ENCODE peak calls at places on chromosomes 4 and X, in nine cellular contexts. One of them, this sample, is unnamed.

GRCh38 chr4:102761478-102761790 is 666 bp upstream of the MANBA start:
- DNase-seq in T-helper 2 cell: no peak
- DNase-seq in HFFc6: no peak
- DNase-seq in activated naive CD4-positive, alpha-beta T cell treated with anti-CD3 and anti-CD28 coated beads, Interleukin-2, amount 10 ng/mL, durations not matched to agents 7 days and 5 days: no peak
- DNase-seq in AG09319: no peak
- DNase-seq in RCC 7860: no peak
- DNase-seq in Calu3: no peak
- DNase-seq in psoas muscle: no peak
- DNase-seq in pons: peak; percentile 42
- DNase-seq in this sample: no peak

GRCh38 chrX:71174795-71175194 is 30.2 kb downstream of the NLGN3 start:
- DNase-seq in T-helper 2 cell: no peak
- DNase-seq in HFFc6: no peak
- DNase-seq in activated naive CD4-positive, alpha-beta T cell treated with anti-CD3 and anti-CD28 coated beads, Interleukin-2, amount 10 ng/mL, durations not matched to agents 7 days and 5 days: no peak
- DNase-seq in AG09319: no peak
- DNase-seq in RCC 7860: no peak
- DNase-seq in Calu3: no peak
- DNase-seq in psoas muscle: no peak
- DNase-seq in pons: no peak
- DNase-seq in this sample: no peak

GRCh38 chrX:46628406-46629371 is 55.1 kb downstream of the CHST7 start:
- DNase-seq in T-helper 2 cell: no peak
- DNase-seq in HFFc6: peak; percentile 47
- DNase-seq in activated naive CD4-positive, alpha-beta T cell treated with anti-CD3 and anti-CD28 coated beads, Interleukin-2, amount 10 ng/mL, durations not matched to agents 7 days and 5 days: no peak
- DNase-seq in AG09319: peak; percentile 32
- DNase-seq in RCC 7860: no peak
- DNase-seq in Calu3: no peak
- DNase-seq in psoas muscle: peak; percentile 74
- DNase-seq in pons: peak; percentile 54
- DNase-seq in this sample: no peak

GRCh38 chr4:8188743-8189550 is 10.1 kb upstream of the SH3TC1 start:
- DNase-seq in T-helper 2 cell: no peak
- DNase-seq in HFFc6: no peak
- DNase-seq in activated naive CD4-positive, alpha-beta T cell treated with anti-CD3 and anti-CD28 coated beads, Interleukin-2, amount 10 ng/mL, durations not matched to agents 7 days and 5 days: no peak
- DNase-seq in AG09319: no peak
- DNase-seq in RCC 7860: no peak
- DNase-seq in Calu3: no peak
- DNase-seq in psoas muscle: peak; percentile 83
- DNase-seq in pons: no peak
- DNase-seq in this sample: no peak

GRCh38 chr4:140361099-140361498 is 12.3 kb upstream of the SCOC start:
- DNase-seq in T-helper 2 cell: no peak
- DNase-seq in HFFc6: no peak
- DNase-seq in activated naive CD4-positive, alpha-beta T cell treated with anti-CD3 and anti-CD28 coated beads, Interleukin-2, amount 10 ng/mL, durations not matched to agents 7 days and 5 days: no peak
- DNase-seq in AG09319: no peak
- DNase-seq in RCC 7860: no peak
- DNase-seq in Calu3: no peak
- DNase-seq in psoas muscle: no peak
- DNase-seq in pons: no peak
- DNase-seq in this sample: no peak

GRCh38 chrX:31136144-31136572 is 64.3 kb upstream of the FTHL17 start:
- DNase-seq in T-helper 2 cell: no peak
- DNase-seq in HFFc6: no peak
- DNase-seq in activated naive CD4-positive, alpha-beta T cell treated with anti-CD3 and anti-CD28 coated beads, Interleukin-2, amount 10 ng/mL, durations not matched to agents 7 days and 5 days: no peak
- DNase-seq in AG09319: no peak
- DNase-seq in RCC 7860: no peak
- DNase-seq in Calu3: no peak
- DNase-seq in psoas muscle: no peak
- DNase-seq in pons: no peak
- DNase-seq in this sample: no peak

GRCh38 chrX:1448793-1449580 is 3.7 kb downstream of the ASMTL start:
- DNase-seq in T-helper 2 cell: no peak
- DNase-seq in HFFc6: no peak
- DNase-seq in activated naive CD4-positive, alpha-beta T cell treated with anti-CD3 and anti-CD28 coated beads, Interleukin-2, amount 10 ng/mL, durations not matched to agents 7 days and 5 days: peak; percentile 18
- DNase-seq in AG09319: no peak
- DNase-seq in RCC 7860: no peak
- DNase-seq in Calu3: no peak
- DNase-seq in psoas muscle: no peak
- DNase-seq in pons: no peak
- DNase-seq in this sample: no peak

GRCh38 chrX:134548257-134548732 is 88.3 kb downstream of the HPRT1 start:
- DNase-seq in T-helper 2 cell: no peak
- DNase-seq in HFFc6: no peak
- DNase-seq in activated naive CD4-positive, alpha-beta T cell treated with anti-CD3 and anti-CD28 coated beads, Interleukin-2, amount 10 ng/mL, durations not matched to agents 7 days and 5 days: peak; percentile 33
- DNase-seq in AG09319: no peak
- DNase-seq in RCC 7860: no peak
- DNase-seq in Calu3: no peak
- DNase-seq in psoas muscle: no peak
- DNase-seq in pons: no peak
- DNase-seq in this sample: no peak

GRCh38 chr4:8182858-8183725 is 16.0 kb upstream of the SH3TC1 start:
- DNase-seq in T-helper 2 cell: no peak
- DNase-seq in HFFc6: peak; percentile 89
- DNase-seq in activated naive CD4-positive, alpha-beta T cell treated with anti-CD3 and anti-CD28 coated beads, Interleukin-2, amount 10 ng/mL, durations not matched to agents 7 days and 5 days: no peak
- DNase-seq in AG09319: peak; percentile 71
- DNase-seq in RCC 7860: peak; percentile 30
- DNase-seq in Calu3: peak; percentile 85
- DNase-seq in psoas muscle: peak; percentile 87
- DNase-seq in pons: no peak
- DNase-seq in this sample: no peak

GRCh38 chr4:41670530-41670929 is 78.0 kb downstream of the PHOX2B start:
- DNase-seq in T-helper 2 cell: no peak
- DNase-seq in HFFc6: no peak
- DNase-seq in activated naive CD4-positive, alpha-beta T cell treated with anti-CD3 and anti-CD28 coated beads, Interleukin-2, amount 10 ng/mL, durations not matched to agents 7 days and 5 days: no peak
- DNase-seq in AG09319: no peak
- DNase-seq in RCC 7860: no peak
- DNase-seq in Calu3: no peak
- DNase-seq in psoas muscle: no peak
- DNase-seq in pons: peak; percentile 86
- DNase-seq in this sample: no peak

GRCh38 chr4:78065514-78066192 is 8.5 kb downstream of the FRAS1 start:
- DNase-seq in T-helper 2 cell: no peak
- DNase-seq in HFFc6: no peak
- DNase-seq in activated naive CD4-positive, alpha-beta T cell treated with anti-CD3 and anti-CD28 coated beads, Interleukin-2, amount 10 ng/mL, durations not matched to agents 7 days and 5 days: no peak
- DNase-seq in AG09319: no peak
- DNase-seq in RCC 7860: no peak
- DNase-seq in Calu3: no peak
- DNase-seq in psoas muscle: no peak
- DNase-seq in pons: no peak
- DNase-seq in this sample: no peak

GRCh38 chr4:121594796-121595526 is 101.8 kb downstream of the ANXA5 start:
- DNase-seq in T-helper 2 cell: no peak
- DNase-seq in HFFc6: peak; percentile 8
- DNase-seq in activated naive CD4-positive, alpha-beta T cell treated with anti-CD3 and anti-CD28 coated beads, Interleukin-2, amount 10 ng/mL, durations not matched to agents 7 days and 5 days: no peak
- DNase-seq in AG09319: no peak
- DNase-seq in RCC 7860: peak; percentile 86
- DNase-seq in Calu3: no peak
- DNase-seq in psoas muscle: no peak
- DNase-seq in pons: no peak
- DNase-seq in this sample: no peak

GRCh38 chr4:3502941-3503936 is 29.0 kb downstream of the LRPAP1 start:
- DNase-seq in T-helper 2 cell: no peak
- DNase-seq in HFFc6: no peak
- DNase-seq in activated naive CD4-positive, alpha-beta T cell treated with anti-CD3 and anti-CD28 coated beads, Interleukin-2, amount 10 ng/mL, durations not matched to agents 7 days and 5 days: no peak
- DNase-seq in AG09319: no peak
- DNase-seq in RCC 7860: no peak
- DNase-seq in Calu3: no peak
- DNase-seq in psoas muscle: no peak
- DNase-seq in pons: no peak
- DNase-seq in this sample: no peak